ENCODE peak calls at places on chromosomes 3 and 15, in five cellular contexts. U is substantia nigra, K is AG04450, P is OCI-LY7, W is SJSA1. T is an unnamed sample.

GRCh38 chr15:38029741-38030140 is 95.3 kb downstream of the TMCO5A start:
- DNase-seq in U (no peak), K (peak; percentile 45), P (no peak), W (no peak), T (no peak)

GRCh38 chr3:134028486-134029255 is 1.1 kb downstream of the SLCO2A1 start:
- DNase-seq in U (no peak), K (no peak), P (no peak), W (no peak), T (no peak)

GRCh38 chr15:68228971-68229385 is 550 bp downstream of the CLN6 start:
- DNase-seq in U (no peak), K (no peak), P (peak; percentile 54), W (no peak), T (peak; percentile 19)

GRCh38 chr3:99523446-99523845 is 114.9 kb upstream of the COL8A1 start:
- DNase-seq in U (no peak), K (no peak), P (no peak), W (no peak), T (no peak)

GRCh38 chr15:77004189-77004588 is 9.3 kb downstream of the PSTPIP1 start:
- DNase-seq in U (no peak), K (no peak), P (peak; percentile 34), W (no peak), T (no peak)

GRCh38 chr3:53154731-53155320 is 6.2 kb upstream of the PRKCD start:
- DNase-seq in U (peak; percentile 15), K (no peak), P (no peak), W (no peak), T (no peak)

GRCh38 chr3:182238141-182238540 is 526.4 kb downstream of the SOX2 start:
- DNase-seq in U (peak; percentile 59), K (no peak), P (no peak), W (no peak), T (no peak)

GRCh38 chr3:142850395-142851023 is 38.4 kb downstream of the PCOLCE2 start:
- DNase-seq in U (no peak), K (peak; percentile 24), P (no peak), W (no peak), T (peak; percentile 80)

GRCh38 chr3:38453914-38454178 is 156 bp downstream of the ACVR2B start:
- DNase-seq in U (no peak), K (no peak), P (no peak), W (no peak), T (no peak)

GRCh38 chr3:185992801-185993467 is 55.1 kb upstream of the TRA2B start:
- DNase-seq in U (no peak), K (peak; percentile 21), P (no peak), W (no peak), T (no peak)

GRCh38 chr15:74396445-74397238 is 29.2 kb upstream of the CYP11A1 start:
- DNase-seq in U (no peak), K (no peak), P (no peak), W (no peak), T (peak; percentile 61)

GRCh38 chr15:74399511-74400312 is 32.3 kb upstream of the CYP11A1 start:
- DNase-seq in U (no peak), K (no peak), P (peak; percentile 69), W (no peak), T (no peak)

GRCh38 chr15:74399100-74399499 is 31.7 kb upstream of the CYP11A1 start:
- DNase-seq in U (no peak), K (no peak), P (no peak), W (no peak), T (no peak)

GRCh38 chr15:74397239-74398068 is 30.0 kb upstream of the CYP11A1 start:
- DNase-seq in U (no peak), K (no peak), P (peak; percentile 52), W (no peak), T (no peak)

GRCh38 chr15:74398183-74398582 is 30.7 kb upstream of the CYP11A1 start:
- DNase-seq in U (no peak), K (no peak), P (no peak), W (no peak), T (no peak)
- H3K27ac ChIP-seq in U (no peak overlapping the region), K (no peak overlapping the region), P (no peak overlapping the region), W (no peak overlapping the region), T (no peak overlapping the region)

GRCh38 chr15:52280326-52281084 is 15.1 kb downstream of the MYO5C start:
- DNase-seq in U (no peak), K (no peak), P (no peak), W (no peak), T (no peak)

GRCh38 chr15:52278636-52279367 is 16.8 kb downstream of the MYO5C start:
- DNase-seq in U (no peak), K (no peak), P (no peak), W (no peak), T (no peak)

GRCh38 chr15:52282418-52282817 is 13.2 kb downstream of the MYO5C start:
- DNase-seq in U (no peak), K (no peak), P (no peak), W (no peak), T (no peak)

GRCh38 chr15:52281085-52282035 is 14.2 kb downstream of the MYO5C start:
- DNase-seq in U (no peak), K (no peak), P (no peak), W (no peak), T (no peak)

DNA sequence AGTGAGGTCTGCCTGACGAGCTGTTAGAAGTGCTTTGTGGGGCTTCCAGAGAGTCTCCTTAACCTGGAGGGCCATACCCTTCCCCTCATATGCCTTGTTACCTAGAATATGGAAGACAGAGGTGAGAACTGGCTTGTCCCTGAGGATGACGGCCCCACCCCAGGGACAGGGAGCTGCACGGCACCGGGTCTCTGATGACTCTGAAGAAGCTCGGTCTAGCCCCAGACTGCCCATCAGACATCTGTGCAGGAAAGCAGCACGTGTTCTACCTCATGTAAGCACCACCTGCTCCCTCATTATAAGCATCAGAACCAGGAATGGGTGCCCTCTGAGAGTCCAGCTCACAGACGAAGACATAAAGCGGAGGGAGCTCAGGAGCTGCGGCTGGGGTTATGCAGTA is 18.0 kb downstream of the MYO5C start:
- DNase-seq in U (no peak), K (no peak), P (no peak), W (no peak), T (no peak)
- H3K27ac ChIP-seq in U (no peak overlapping the region), K (no peak overlapping the region), P (no peak overlapping the region), W (no peak overlapping the region), T (no peak overlapping the region)

DNA sequence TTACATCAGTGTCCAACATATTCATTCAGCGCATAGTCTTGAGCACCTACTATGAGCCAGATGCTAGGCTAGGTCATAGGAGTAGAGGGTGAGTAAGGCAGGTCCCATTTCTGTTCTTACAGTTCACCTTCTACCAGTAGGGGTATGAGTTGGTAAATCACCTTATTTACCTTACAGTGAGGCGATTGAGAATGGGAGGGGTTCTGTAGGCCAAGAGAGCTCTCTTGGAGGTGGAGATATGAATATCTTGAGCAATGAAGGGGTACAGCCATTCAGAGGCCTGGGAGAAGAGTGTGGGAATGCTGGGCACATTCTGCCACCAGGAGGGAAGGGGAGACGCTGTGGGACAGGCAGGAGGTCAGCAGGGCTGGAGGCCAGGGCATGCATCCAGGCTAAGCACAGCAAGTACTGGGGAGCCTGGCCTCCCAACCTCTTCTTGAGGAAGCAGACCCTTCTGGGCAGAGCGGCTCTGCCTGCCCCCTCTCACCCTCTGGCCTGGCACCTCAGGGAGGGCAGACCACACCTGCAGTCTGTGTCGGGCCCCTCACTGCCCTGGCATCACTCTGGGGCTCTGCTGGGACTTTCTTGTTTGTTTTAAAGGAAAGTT is 123.4 kb downstream of the EEFSEC start:
- DNase-seq in U (no peak), K (no peak), P (no peak), W (no peak), T (no peak)
- H3K27ac ChIP-seq in U (no peak overlapping the region), K (no peak overlapping the region), P (no peak overlapping the region), W (no peak overlapping the region), T (no peak overlapping the region)

GRCh38 chr15:24956131-24956838 is 1.5 kb downstream of the SNRPN start:
- DNase-seq in U (peak; percentile 59), K (peak; percentile 27), P (no peak), W (peak; percentile 48), T (peak; percentile 40)
- H3K27ac ChIP-seq in U (peak overlapping the region; percentile 91), K (peak overlapping the region; percentile 81), P (no peak overlapping the region), W (no peak overlapping the region), T (peak overlapping the region; percentile 79)